ENCODE peak calls at places on chromosomes 6 and 20, in ten cellular contexts. One of them, this sample, is unnamed.

GRCh38 chr20:20664795-20665194 is 47.6 kb downstream of the RALGAPA2 start:
- DNase-seq in epithelial cell of esophagus: peak
- DNase-seq in MV-4-11: peak
- DNase-seq in activated T-helper 1 cell treated with anti-CD3 and anti-CD28 coated beads, Interleukin-2, amount 50 U/mL, for 16 hours: no peak
- DNase-seq in Caco-2: peak
- DNase-seq in BE2C: peak
- DNase-seq in WTC11: no peak
- DNase-seq in GM10248: peak
- DNase-seq in amniotic epithelial cell: no peak
- DNase-seq in Calu3: no peak
- DNase-seq in this sample: peak

GRCh38 chr20:57898332-57898731 is 188.5 kb upstream of the PMEPA1 start:
- DNase-seq in Caco-2: no peak
- DNase-seq in GM10248: no peak
- DNase-seq in BE2C: no peak
- DNase-seq in amniotic epithelial cell: no peak
- DNase-seq in MV-4-11: no peak
- DNase-seq in WTC11: no peak
- DNase-seq in Calu3: no peak
- DNase-seq in activated T-helper 1 cell treated with anti-CD3 and anti-CD28 coated beads, Interleukin-2, amount 50 U/mL, for 16 hours: no peak
- DNase-seq in epithelial cell of esophagus: no peak
- DNase-seq in this sample: no peak

GRCh38 chr6:36907781-36908180 is 22.0 kb downstream of the C6orf89 start:
- DNase-seq in BE2C: no peak
- DNase-seq in MV-4-11: no peak
- DNase-seq in amniotic epithelial cell: no peak
- DNase-seq in epithelial cell of esophagus: peak
- DNase-seq in GM10248: no peak
- DNase-seq in activated T-helper 1 cell treated with anti-CD3 and anti-CD28 coated beads, Interleukin-2, amount 50 U/mL, for 16 hours: no peak
- DNase-seq in Calu3: no peak
- DNase-seq in Caco-2: no peak
- DNase-seq in WTC11: no peak
- DNase-seq in this sample: no peak

GRCh38 chr20:44398303-44398702 is 42.8 kb downstream of the HNF4A start:
- DNase-seq in amniotic epithelial cell: peak
- DNase-seq in GM10248: no peak
- DNase-seq in BE2C: no peak
- DNase-seq in activated T-helper 1 cell treated with anti-CD3 and anti-CD28 coated beads, Interleukin-2, amount 50 U/mL, for 16 hours: no peak
- DNase-seq in Calu3: no peak
- DNase-seq in MV-4-11: peak
- DNase-seq in Caco-2: peak
- DNase-seq in WTC11: no peak
- DNase-seq in epithelial cell of esophagus: peak
- DNase-seq in this sample: no peak

GRCh38 chr20:33148040-33148439 is 19.9 kb upstream of the BPIFA2 start:
- DNase-seq in amniotic epithelial cell: no peak
- DNase-seq in epithelial cell of esophagus: no peak
- DNase-seq in WTC11: no peak
- DNase-seq in BE2C: no peak
- DNase-seq in Calu3: no peak
- DNase-seq in Caco-2: no peak
- DNase-seq in activated T-helper 1 cell treated with anti-CD3 and anti-CD28 coated beads, Interleukin-2, amount 50 U/mL, for 16 hours: no peak
- DNase-seq in MV-4-11: no peak
- DNase-seq in GM10248: no peak
- DNase-seq in this sample: no peak

GRCh38 chr6:36837686-36838085 is 1.6 kb downstream of the CPNE5 start:
- DNase-seq in activated T-helper 1 cell treated with anti-CD3 and anti-CD28 coated beads, Interleukin-2, amount 50 U/mL, for 16 hours: no peak
- DNase-seq in epithelial cell of esophagus: no peak
- DNase-seq in Calu3: no peak
- DNase-seq in Caco-2: no peak
- DNase-seq in MV-4-11: no peak
- DNase-seq in WTC11: no peak
- DNase-seq in GM10248: no peak
- DNase-seq in BE2C: no peak
- DNase-seq in amniotic epithelial cell: no peak
- DNase-seq in this sample: no peak

GRCh38 chr20:25220810-25221591 is 25.5 kb downstream of the ENTPD6 start:
- DNase-seq in epithelial cell of esophagus: no peak
- DNase-seq in activated T-helper 1 cell treated with anti-CD3 and anti-CD28 coated beads, Interleukin-2, amount 50 U/mL, for 16 hours: no peak
- DNase-seq in MV-4-11: no peak
- DNase-seq in BE2C: no peak
- DNase-seq in Calu3: no peak
- DNase-seq in amniotic epithelial cell: no peak
- DNase-seq in Caco-2: no peak
- DNase-seq in GM10248: no peak
- DNase-seq in WTC11: no peak
- DNase-seq in this sample: no peak

GRCh38 chr20:62088258-62089127 is 22.8 kb upstream of the TAF4 start:
- DNase-seq in BE2C: no peak
- DNase-seq in Calu3: peak
- DNase-seq in activated T-helper 1 cell treated with anti-CD3 and anti-CD28 coated beads, Interleukin-2, amount 50 U/mL, for 16 hours: no peak
- DNase-seq in GM10248: no peak
- DNase-seq in WTC11: no peak
- DNase-seq in amniotic epithelial cell: peak
- DNase-seq in MV-4-11: peak
- DNase-seq in Caco-2: peak
- DNase-seq in epithelial cell of esophagus: peak
- DNase-seq in this sample: no peak

GRCh38 chr20:53948383-53949318 is 121.7 kb downstream of the BCAS1 start:
- DNase-seq in BE2C: no peak
- DNase-seq in Caco-2: no peak
- DNase-seq in MV-4-11: no peak
- DNase-seq in activated T-helper 1 cell treated with anti-CD3 and anti-CD28 coated beads, Interleukin-2, amount 50 U/mL, for 16 hours: no peak
- DNase-seq in amniotic epithelial cell: no peak
- DNase-seq in epithelial cell of esophagus: no peak
- DNase-seq in Calu3: no peak
- DNase-seq in WTC11: no peak
- DNase-seq in GM10248: no peak
- DNase-seq in this sample: no peak

GRCh38 chr6:138817799-138818198 is 21.9 kb downstream of the ECT2L start:
- DNase-seq in Caco-2: peak
- DNase-seq in Calu3: peak
- DNase-seq in MV-4-11: peak
- DNase-seq in BE2C: no peak
- DNase-seq in WTC11: peak
- DNase-seq in epithelial cell of esophagus: peak
- DNase-seq in activated T-helper 1 cell treated with anti-CD3 and anti-CD28 coated beads, Interleukin-2, amount 50 U/mL, for 16 hours: no peak
- DNase-seq in amniotic epithelial cell: peak
- DNase-seq in GM10248: peak
- DNase-seq in this sample: peak

GRCh38 chr6:70180183-70180903 is 122.5 kb downstream of the COL9A1 start:
- DNase-seq in activated T-helper 1 cell treated with anti-CD3 and anti-CD28 coated beads, Interleukin-2, amount 50 U/mL, for 16 hours: no peak
- DNase-seq in GM10248: no peak
- DNase-seq in WTC11: no peak
- DNase-seq in amniotic epithelial cell: no peak
- DNase-seq in epithelial cell of esophagus: no peak
- DNase-seq in Caco-2: no peak
- DNase-seq in MV-4-11: no peak
- DNase-seq in Calu3: no peak
- DNase-seq in BE2C: no peak
- DNase-seq in this sample: no peak

GRCh38 chr6:125986295-125986955 is at the start of gene TRMT11:
- DNase-seq in Calu3: peak
- DNase-seq in WTC11: peak
- DNase-seq in GM10248: peak
- DNase-seq in BE2C: peak
- DNase-seq in activated T-helper 1 cell treated with anti-CD3 and anti-CD28 coated beads, Interleukin-2, amount 50 U/mL, for 16 hours: peak
- DNase-seq in MV-4-11: peak
- DNase-seq in epithelial cell of esophagus: peak
- DNase-seq in amniotic epithelial cell: peak
- DNase-seq in Caco-2: peak
- DNase-seq in this sample: peak

GRCh38 chr20:53899351-53900167 is 170.8 kb downstream of the BCAS1 start:
- DNase-seq in activated T-helper 1 cell treated with anti-CD3 and anti-CD28 coated beads, Interleukin-2, amount 50 U/mL, for 16 hours: peak
- DNase-seq in WTC11: no peak
- DNase-seq in epithelial cell of esophagus: peak
- DNase-seq in MV-4-11: peak
- DNase-seq in BE2C: peak
- DNase-seq in Caco-2: no peak
- DNase-seq in amniotic epithelial cell: peak
- DNase-seq in GM10248: peak
- DNase-seq in Calu3: peak
- DNase-seq in this sample: peak

GRCh38 chr6:100322886-100323285 is 141.8 kb downstream of the SIM1 start:
- DNase-seq in activated T-helper 1 cell treated with anti-CD3 and anti-CD28 coated beads, Interleukin-2, amount 50 U/mL, for 16 hours: no peak
- DNase-seq in Caco-2: no peak
- DNase-seq in MV-4-11: no peak
- DNase-seq in GM10248: no peak
- DNase-seq in Calu3: no peak
- DNase-seq in BE2C: no peak
- DNase-seq in amniotic epithelial cell: no peak
- DNase-seq in epithelial cell of esophagus: no peak
- DNase-seq in WTC11: no peak
- DNase-seq in this sample: no peak

GRCh38 chr6:68651018-68651985 is 16.2 kb downstream of the ADGRB3 start:
- DNase-seq in Caco-2: no peak
- DNase-seq in GM10248: no peak
- DNase-seq in BE2C: no peak
- DNase-seq in Calu3: no peak
- DNase-seq in WTC11: no peak
- DNase-seq in epithelial cell of esophagus: no peak
- DNase-seq in amniotic epithelial cell: peak
- DNase-seq in MV-4-11: no peak
- DNase-seq in activated T-helper 1 cell treated with anti-CD3 and anti-CD28 coated beads, Interleukin-2, amount 50 U/mL, for 16 hours: no peak
- DNase-seq in this sample: no peak

GRCh38 chr20:46407671-46407996 is 1.2 kb upstream of the ELMO2 start:
- DNase-seq in GM10248: no peak
- DNase-seq in MV-4-11: no peak
- DNase-seq in activated T-helper 1 cell treated with anti-CD3 and anti-CD28 coated beads, Interleukin-2, amount 50 U/mL, for 16 hours: no peak
- DNase-seq in amniotic epithelial cell: no peak
- DNase-seq in Caco-2: no peak
- DNase-seq in epithelial cell of esophagus: no peak
- DNase-seq in WTC11: no peak
- DNase-seq in BE2C: no peak
- DNase-seq in Calu3: no peak
- DNase-seq in this sample: no peak

GRCh38 chr20:47126709-47127108 is 229.8 kb downstream of the ZMYND8 start:
- DNase-seq in amniotic epithelial cell: peak
- DNase-seq in activated T-helper 1 cell treated with anti-CD3 and anti-CD28 coated beads, Interleukin-2, amount 50 U/mL, for 16 hours: no peak
- DNase-seq in GM10248: no peak
- DNase-seq in epithelial cell of esophagus: no peak
- DNase-seq in BE2C: no peak
- DNase-seq in WTC11: no peak
- DNase-seq in Caco-2: no peak
- DNase-seq in MV-4-11: no peak
- DNase-seq in Calu3: no peak
- DNase-seq in this sample: no peak

GRCh38 chr6:167858086-167858591 is 31.4 kb downstream of the AFDN start:
- DNase-seq in MV-4-11: no peak
- DNase-seq in BE2C: no peak
- DNase-seq in Calu3: no peak
- DNase-seq in GM10248: no peak
- DNase-seq in activated T-helper 1 cell treated with anti-CD3 and anti-CD28 coated beads, Interleukin-2, amount 50 U/mL, for 16 hours: no peak
- DNase-seq in epithelial cell of esophagus: no peak
- DNase-seq in WTC11: no peak
- DNase-seq in Caco-2: no peak
- DNase-seq in amniotic epithelial cell: peak
- DNase-seq in this sample: no peak

GRCh38 chr6:148524509-148524908 is 181.9 kb downstream of the SASH1 start:
- DNase-seq in BE2C: no peak
- DNase-seq in MV-4-11: peak
- DNase-seq in Caco-2: no peak
- DNase-seq in WTC11: no peak
- DNase-seq in amniotic epithelial cell: peak
- DNase-seq in Calu3: no peak
- DNase-seq in activated T-helper 1 cell treated with anti-CD3 and anti-CD28 coated beads, Interleukin-2, amount 50 U/mL, for 16 hours: no peak
- DNase-seq in epithelial cell of esophagus: no peak
- DNase-seq in GM10248: no peak
- DNase-seq in this sample: no peak